ENCODE peak calls at places on chromosomes 6 and 20, in six cellular contexts. I, E, U, Z, A and O are unnamed samples.

GRCh38 chr20:35369804-35370203 is 42.0 kb downstream of the UQCC1 start:
- DNase-seq in E (no peak), A (no peak), U (no peak), I (no peak), Z (no peak), O (no peak)

GRCh38 chr6:109762166-109762565 is 71.1 kb downstream of the FIG4 start:
- DNase-seq in I (no peak), Z (no peak), U (no peak), A (no peak), E (no peak), O (no peak)

GRCh38 chr6:134317471-134318131 is at the start of gene SGK1:
- DNase-seq in A (no peak), U (no peak), I (peak; percentile 26), E (no peak), Z (peak; percentile 66), O (peak; percentile 9)

GRCh38 chr6:79719248-79719975 is 88.3 kb downstream of the SH3BGRL2 start:
- DNase-seq in A (peak; percentile 9), E (peak; percentile 41), Z (no peak), I (no peak), U (no peak), O (no peak)

GRCh38 chr6:27332692-27333641 is 20.9 kb upstream of the POM121L2 start:
- DNase-seq in I (no peak), A (peak; percentile 84), Z (no peak), E (no peak), U (no peak), O (no peak)

GRCh38 chr6:145241039-145241438 is 494.3 kb downstream of the EPM2A start:
- DNase-seq in Z (no peak), A (no peak), I (no peak), E (no peak), U (no peak), O (no peak)

GRCh38 chr20:51153867-51154707 is 131.2 kb upstream of the KCNG1 start:
- DNase-seq in Z (no peak), A (no peak), U (no peak), I (no peak), E (no peak), O (no peak)

GRCh38 chr6:72422126-72422680 is 199.7 kb upstream of the KCNQ5 start:
- DNase-seq in A (no peak), I (no peak), Z (no peak), E (no peak), U (no peak), O (no peak)

GRCh38 chr20:11432407-11432806 is 485.3 kb upstream of the BTBD3 start:
- DNase-seq in E (no peak), U (no peak), A (no peak), Z (no peak), I (no peak), O (no peak)

GRCh38 chr20:47179267-47179666 is 177.2 kb downstream of the ZMYND8 start:
- DNase-seq in Z (no peak), A (no peak), I (no peak), E (no peak), U (no peak), O (no peak)

GRCh38 chr6:143549630-143550268 is 38.2 kb upstream of the FUCA2 start:
- DNase-seq in U (no peak), I (no peak), Z (no peak), A (no peak), E (no peak), O (no peak)

DNA sequence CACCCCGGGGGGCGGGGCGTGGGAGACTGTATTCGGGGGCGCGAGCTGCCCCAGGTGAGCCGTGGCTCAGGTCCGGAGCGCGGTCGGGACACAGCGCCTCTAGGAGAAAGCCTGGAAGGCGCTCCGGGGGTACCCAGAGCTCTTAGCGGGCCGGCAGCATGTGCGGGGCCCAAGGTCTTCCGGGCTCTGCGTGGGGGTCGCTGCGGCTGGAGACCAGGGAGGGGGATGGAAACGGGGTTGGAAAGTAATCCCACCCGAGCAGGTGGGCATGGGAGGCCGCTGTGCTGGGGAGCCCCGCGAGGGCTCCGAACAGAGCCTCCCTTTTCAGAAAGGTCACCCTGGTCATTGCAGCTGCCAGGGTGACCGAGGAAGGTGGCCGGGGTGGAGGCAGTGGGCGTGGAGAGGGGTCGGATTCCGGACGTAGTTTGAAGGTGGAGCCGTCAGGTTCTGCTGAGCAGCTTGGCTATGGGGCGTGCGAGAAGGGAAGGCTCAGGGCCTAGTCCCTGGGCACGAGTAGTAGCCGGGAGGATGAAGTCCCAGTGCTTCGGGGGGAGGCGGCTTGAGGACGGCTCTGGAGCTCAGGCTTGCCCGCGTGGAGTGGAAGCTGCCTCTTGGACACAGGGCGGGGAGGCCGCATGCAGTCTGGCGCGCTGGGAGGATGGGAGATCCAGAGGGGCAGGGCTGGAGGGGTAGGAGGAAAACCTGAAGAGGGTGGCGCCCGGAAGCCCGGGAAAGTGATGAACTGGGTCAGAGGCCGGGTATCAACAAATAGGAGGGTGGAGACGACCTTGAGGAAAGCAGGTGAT is at the start of gene SIRT5:
- DNase-seq in U (peak; percentile 90), A (peak; percentile 88), E (peak; percentile 83), Z (peak; percentile 89), I (peak; percentile 70), O (peak; percentile 71)
- TF ChIP-seq POLR2A in U (no peak), A (peak; percentile 96), E (no peak), Z (peak; percentile 90), I (peak; percentile 86), O (peak; percentile 79)

GRCh38 chr6:139586273-139586672 is 211.8 kb upstream of the CITED2 start:
- DNase-seq in Z (no peak), U (no peak), A (no peak), I (no peak), E (no peak), O (no peak)
- H3K27ac ChIP-seq in Z (no peak overlapping the region), U (no peak overlapping the region), A (no peak overlapping the region), I (no peak overlapping the region), E (no peak overlapping the region), O (no peak overlapping the region)

DNA sequence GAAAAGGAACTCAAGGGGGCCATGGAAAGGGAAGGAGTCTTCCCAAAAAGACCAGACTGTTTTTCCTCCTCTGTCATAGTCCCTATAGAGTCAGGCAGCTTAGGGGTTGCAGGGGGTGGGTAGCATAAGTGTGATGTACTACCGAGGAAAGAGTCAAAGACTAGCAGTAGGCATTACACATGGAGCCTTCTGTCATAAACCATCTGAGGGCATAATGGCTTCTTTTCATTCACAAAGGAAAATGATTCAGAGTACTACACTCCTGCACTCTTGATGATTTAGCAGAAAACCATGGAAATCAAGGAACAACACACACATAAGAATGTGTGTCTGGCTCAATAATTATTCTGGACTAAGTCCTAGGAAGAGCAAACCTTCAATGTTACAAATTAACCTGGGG is 14.9 kb downstream of the PLN start:
- DNase-seq in U (no peak), A (no peak), E (no peak), I (no peak), Z (no peak), O (no peak)
- TF ChIP-seq POLR2AphosphoS5 in U (no peak), A (no peak), E (no peak), I (no peak), Z (no peak), O (no peak)

GRCh38 chr20:54107600-54108393 is 37.4 kb upstream of the BCAS1 start:
- DNase-seq in I (no peak), U (no peak), Z (no peak), E (no peak), A (no peak), O (no peak)
- TF ChIP-seq POLR2A in I (no peak), U (no peak), Z (no peak), E (no peak), A (no peak), O (no peak)

GRCh38 chr6:64516393-64516792 is 880.8 kb downstream of the PHF3 start:
- DNase-seq in I (no peak), A (no peak), E (no peak), Z (no peak), U (no peak), O (no peak)

GRCh38 chr6:64522859-64523258 is 887.3 kb downstream of the PHF3 start:
- DNase-seq in I (no peak), E (no peak), A (no peak), U (no peak), Z (no peak), O (no peak)

GRCh38 chr6:64520050-64520449 is 884.4 kb downstream of the PHF3 start:
- DNase-seq in U (no peak), Z (no peak), A (no peak), E (no peak), I (no peak), O (no peak)
- H3K27ac ChIP-seq in U (no peak overlapping the region), Z (no peak overlapping the region), A (no peak overlapping the region), E (no peak overlapping the region), I (peak overlapping the region; percentile 32), O (no peak overlapping the region)

GRCh38 chr6:37502703-37503485 is 3.2 kb upstream of the CCDC167 start:
- DNase-seq in U (no peak), A (no peak), Z (no peak), I (no peak), E (no peak), O (no peak)
- TF ChIP-seq POLR2AphosphoS5 in U (no peak), A (no peak), Z (no peak), I (no peak), E (no peak), O (no peak)

GRCh38 chr20:5545381-5545941 is 204.7 kb upstream of the SHLD1 start:
- DNase-seq in I (no peak), Z (no peak), U (no peak), A (no peak), E (no peak), O (no peak)

GRCh38 chr20:5540091-5540490 is 210.1 kb upstream of the SHLD1 start:
- DNase-seq in Z (no peak), I (no peak), A (no peak), E (no peak), U (no peak), O (no peak)

GRCh38 chr20:5544702-5545101 is 205.5 kb upstream of the SHLD1 start:
- DNase-seq in Z (no peak), I (no peak), A (no peak), E (no peak), U (no peak), O (no peak)

GRCh38 chr20:5548112-5548511 is 202.1 kb upstream of the SHLD1 start:
- DNase-seq in U (no peak), Z (no peak), E (no peak), A (no peak), I (no peak), O (no peak)

GRCh38 chr20:5544175-5544574 is 206.0 kb upstream of the SHLD1 start:
- DNase-seq in Z (no peak), I (no peak), A (no peak), U (no peak), E (no peak), O (no peak)
- TF ChIP-seq POLR2A in Z (no peak), I (no peak), A (no peak), U (no peak), E (no peak), O (no peak)

DNA sequence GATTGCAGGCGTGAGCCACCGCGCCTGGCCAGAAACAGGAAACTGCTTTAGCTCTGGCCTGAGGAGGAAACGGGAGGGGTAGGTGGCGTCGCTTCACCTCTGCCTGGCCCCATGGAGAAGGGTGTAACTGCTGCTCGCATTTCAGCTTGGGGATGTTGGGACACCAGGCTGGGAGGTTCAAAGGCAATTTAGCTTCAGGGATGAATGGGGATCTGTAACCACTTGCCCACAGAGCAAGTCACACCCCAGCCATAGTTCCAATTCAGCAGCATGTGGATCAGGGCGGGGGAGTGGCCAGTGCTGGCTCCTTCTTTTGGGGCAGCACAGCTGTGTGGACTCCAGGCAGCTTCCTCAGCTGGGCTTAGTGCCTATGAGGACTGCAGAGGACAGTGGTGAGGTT is 34.8 kb upstream of the NUP153 start:
- DNase-seq in A (no peak), I (no peak), U (no peak), E (no peak), Z (no peak), O (no peak)
- H3K27ac ChIP-seq in A (no peak overlapping the region), I (no peak overlapping the region), U (no peak overlapping the region), E (no peak overlapping the region), Z (no peak overlapping the region), O (no peak overlapping the region)